ENCODE peak calls at places on chromosome 19, in nine cellular contexts. One of them, this sample, is unnamed.

GRCh38 chr19:39845621-39846175 is 481 bp downstream of the FBL start:
- DNase-seq in NCI-H1417: peak; percentile 57
- DNase-seq in prostate gland: no peak
- DNase-seq in omental fat pad: no peak
- DNase-seq in hypothalamus: no peak
- DNase-seq in astrocyte of the hippocampus: peak; percentile 49
- DNase-seq in EL: peak; percentile 36
- DNase-seq in ecto neural progenitor cell: peak; percentile 57
- DNase-seq in CD14-positive monocyte: no peak
- DNase-seq in this sample: no peak

GRCh38 chr19:29715695-29716581 is 877 bp upstream of the C19orf12 start:
- DNase-seq in NCI-H1417: peak; percentile 20
- DNase-seq in prostate gland: no peak
- DNase-seq in omental fat pad: no peak
- DNase-seq in hypothalamus: no peak
- DNase-seq in astrocyte of the hippocampus: no peak
- DNase-seq in EL: peak; percentile 33
- DNase-seq in ecto neural progenitor cell: no peak
- DNase-seq in CD14-positive monocyte: no peak
- DNase-seq in this sample: no peak

GRCh38 chr19:41951686-41952172 is 7.4 kb downstream of the RABAC1 start:
- DNase-seq in NCI-H1417: peak; percentile 82
- DNase-seq in prostate gland: peak; percentile 64
- DNase-seq in omental fat pad: peak; percentile 87
- DNase-seq in hypothalamus: peak; percentile 77
- DNase-seq in astrocyte of the hippocampus: peak; percentile 81
- DNase-seq in EL: peak; percentile 74
- DNase-seq in ecto neural progenitor cell: peak; percentile 90
- DNase-seq in CD14-positive monocyte: peak; percentile 64
- DNase-seq in this sample: peak; percentile 76

GRCh38 chr19:12042893-12043292 is 7.4 kb upstream of the ZNF433 start:
- DNase-seq in NCI-H1417: no peak
- DNase-seq in prostate gland: no peak
- DNase-seq in omental fat pad: no peak
- DNase-seq in hypothalamus: no peak
- DNase-seq in astrocyte of the hippocampus: no peak
- DNase-seq in EL: no peak
- DNase-seq in ecto neural progenitor cell: no peak
- DNase-seq in CD14-positive monocyte: no peak
- DNase-seq in this sample: no peak

GRCh38 chr19:54030895-54031586 is 32.7 kb downstream of the VSTM1 start:
- DNase-seq in NCI-H1417: no peak
- DNase-seq in prostate gland: no peak
- DNase-seq in omental fat pad: no peak
- DNase-seq in hypothalamus: no peak
- DNase-seq in astrocyte of the hippocampus: no peak
- DNase-seq in EL: peak; percentile 23
- DNase-seq in ecto neural progenitor cell: no peak
- DNase-seq in CD14-positive monocyte: no peak
- DNase-seq in this sample: no peak

GRCh38 chr19:33794578-33795369 is 1.9 kb upstream of the KCTD15 start:
- DNase-seq in NCI-H1417: no peak
- DNase-seq in prostate gland: no peak
- DNase-seq in omental fat pad: no peak
- DNase-seq in hypothalamus: no peak
- DNase-seq in astrocyte of the hippocampus: peak; percentile 35
- DNase-seq in EL: peak; percentile 11
- DNase-seq in ecto neural progenitor cell: peak; percentile 66
- DNase-seq in CD14-positive monocyte: no peak
- DNase-seq in this sample: no peak

GRCh38 chr19:17393914-17394313 is at the start of gene CCDC194:
- DNase-seq in NCI-H1417: no peak
- DNase-seq in prostate gland: no peak
- DNase-seq in omental fat pad: no peak
- DNase-seq in hypothalamus: no peak
- DNase-seq in astrocyte of the hippocampus: no peak
- DNase-seq in EL: no peak
- DNase-seq in ecto neural progenitor cell: no peak
- DNase-seq in CD14-positive monocyte: no peak
- DNase-seq in this sample: no peak

GRCh38 chr19:9931629-9932028 is 4.7 kb downstream of the OLFM2 start:
- DNase-seq in NCI-H1417: no peak
- DNase-seq in prostate gland: no peak
- DNase-seq in omental fat pad: no peak
- DNase-seq in hypothalamus: no peak
- DNase-seq in astrocyte of the hippocampus: no peak
- DNase-seq in EL: no peak
- DNase-seq in ecto neural progenitor cell: no peak
- DNase-seq in CD14-positive monocyte: no peak
- DNase-seq in this sample: no peak

GRCh38 chr19:49911381-49912145 is 14.9 kb upstream of the IL4I1 start:
- DNase-seq in NCI-H1417: no peak
- DNase-seq in prostate gland: no peak
- DNase-seq in omental fat pad: no peak
- DNase-seq in hypothalamus: no peak
- DNase-seq in astrocyte of the hippocampus: no peak
- DNase-seq in EL: peak; percentile 20
- DNase-seq in ecto neural progenitor cell: no peak
- DNase-seq in CD14-positive monocyte: peak; percentile 79
- DNase-seq in this sample: no peak

GRCh38 chr19:52735734-52736133 is 890 bp upstream of the ZNF611 start:
- DNase-seq in NCI-H1417: peak; percentile 31
- DNase-seq in prostate gland: peak; percentile 61
- DNase-seq in omental fat pad: peak; percentile 42
- DNase-seq in hypothalamus: peak; percentile 12
- DNase-seq in astrocyte of the hippocampus: peak; percentile 5
- DNase-seq in EL: peak; percentile 67
- DNase-seq in ecto neural progenitor cell: peak; percentile 85
- DNase-seq in CD14-positive monocyte: no peak
- DNase-seq in this sample: peak; percentile 67

GRCh38 chr19:3687774-3688706 is 12.2 kb downstream of the PIP5K1C start:
- DNase-seq in NCI-H1417: peak; percentile 94
- DNase-seq in prostate gland: peak; percentile 58
- DNase-seq in omental fat pad: no peak
- DNase-seq in hypothalamus: no peak
- DNase-seq in astrocyte of the hippocampus: no peak
- DNase-seq in EL: no peak
- DNase-seq in ecto neural progenitor cell: peak; percentile 59
- DNase-seq in CD14-positive monocyte: no peak
- DNase-seq in this sample: peak; percentile 58

GRCh38 chr19:57192064-57192395 is 730 bp downstream of the ZNF264 start:
- DNase-seq in NCI-H1417: peak; percentile 43
- DNase-seq in prostate gland: no peak
- DNase-seq in omental fat pad: no peak
- DNase-seq in hypothalamus: no peak
- DNase-seq in astrocyte of the hippocampus: peak; percentile 37
- DNase-seq in EL: peak; percentile 1
- DNase-seq in ecto neural progenitor cell: no peak
- DNase-seq in CD14-positive monocyte: no peak
- DNase-seq in this sample: no peak

GRCh38 chr19:35609881-35610353 is 2.6 kb upstream of the HAUS5 start:
- DNase-seq in NCI-H1417: no peak
- DNase-seq in prostate gland: no peak
- DNase-seq in omental fat pad: no peak
- DNase-seq in hypothalamus: no peak
- DNase-seq in astrocyte of the hippocampus: no peak
- DNase-seq in EL: no peak
- DNase-seq in ecto neural progenitor cell: no peak
- DNase-seq in CD14-positive monocyte: peak; percentile 68
- DNase-seq in this sample: no peak

GRCh38 chr19:4896372-4896771 is 6.3 kb downstream of the ARRDC5 start:
- DNase-seq in NCI-H1417: no peak
- DNase-seq in prostate gland: no peak
- DNase-seq in omental fat pad: no peak
- DNase-seq in hypothalamus: no peak
- DNase-seq in astrocyte of the hippocampus: peak; percentile 39
- DNase-seq in EL: peak; percentile 62
- DNase-seq in ecto neural progenitor cell: no peak
- DNase-seq in CD14-positive monocyte: no peak
- DNase-seq in this sample: no peak

GRCh38 chr19:31504221-31504620 is 155.0 kb upstream of the TSHZ3 start:
- DNase-seq in NCI-H1417: no peak
- DNase-seq in prostate gland: peak; percentile 3
- DNase-seq in omental fat pad: no peak
- DNase-seq in hypothalamus: no peak
- DNase-seq in astrocyte of the hippocampus: no peak
- DNase-seq in EL: no peak
- DNase-seq in ecto neural progenitor cell: peak; percentile 20
- DNase-seq in CD14-positive monocyte: no peak
- DNase-seq in this sample: no peak

GRCh38 chr19:53394522-53394973 is 401 bp upstream of the ZNF765 start:
- DNase-seq in NCI-H1417: peak; percentile 86
- DNase-seq in prostate gland: no peak
- DNase-seq in omental fat pad: peak; percentile 24
- DNase-seq in hypothalamus: no peak
- DNase-seq in astrocyte of the hippocampus: no peak
- DNase-seq in EL: peak; percentile 84
- DNase-seq in ecto neural progenitor cell: peak; percentile 79
- DNase-seq in CD14-positive monocyte: no peak
- DNase-seq in this sample: peak; percentile 40

GRCh38 chr19:17754634-17755532 is 3.6 kb downstream of the FCHO1 start:
- DNase-seq in NCI-H1417: no peak
- DNase-seq in prostate gland: no peak
- DNase-seq in omental fat pad: no peak
- DNase-seq in hypothalamus: no peak
- DNase-seq in astrocyte of the hippocampus: no peak
- DNase-seq in EL: no peak
- DNase-seq in ecto neural progenitor cell: peak; percentile 32
- DNase-seq in CD14-positive monocyte: no peak
- DNase-seq in this sample: no peak